ENCODE peak calls at places on chromosomes 5 and 9, in nine cellular contexts. One of them, this sample, is unnamed.

GRCh38 chr9:26949604-26950003 is 2.6 kb upstream of the PLAA start:
- DNase-seq in epithelial cell of esophagus: peak
- DNase-seq in activated T-cell treated with anti-CD3 and anti-CD28 coated beads for 24 hours: no peak
- DNase-seq in NCI-H748 treated with DMSO at 0.1 percent for 48 hours: no peak
- DNase-seq in stimulated activated CD8-positive, alpha-beta memory T cell treated with anti-CD3 and anti-CD28 coated beads, Interleukin-7, amount 100 ng/mL, for 24 hours: no peak
- DNase-seq in T-cell: no peak
- DNase-seq in posterior cingulate gyrus: no peak
- DNase-seq in fibroblast of the aortic adventitia: no peak
- DNase-seq in central memory CD4-positive, alpha-beta T cell: no peak
- DNase-seq in this sample: no peak

GRCh38 chr5:83453937-83454336 is 17.6 kb upstream of the VCAN start:
- DNase-seq in posterior cingulate gyrus: no peak
- DNase-seq in activated T-cell treated with anti-CD3 and anti-CD28 coated beads for 24 hours: no peak
- DNase-seq in epithelial cell of esophagus: no peak
- DNase-seq in NCI-H748 treated with DMSO at 0.1 percent for 48 hours: no peak
- DNase-seq in T-cell: no peak
- DNase-seq in fibroblast of the aortic adventitia: no peak
- DNase-seq in stimulated activated CD8-positive, alpha-beta memory T cell treated with anti-CD3 and anti-CD28 coated beads, Interleukin-7, amount 100 ng/mL, for 24 hours: no peak
- DNase-seq in central memory CD4-positive, alpha-beta T cell: no peak
- DNase-seq in this sample: no peak

GRCh38 chr5:116524505-116524904 is 50.1 kb downstream of the SEMA6A start:
- DNase-seq in posterior cingulate gyrus: no peak
- DNase-seq in stimulated activated CD8-positive, alpha-beta memory T cell treated with anti-CD3 and anti-CD28 coated beads, Interleukin-7, amount 100 ng/mL, for 24 hours: no peak
- DNase-seq in central memory CD4-positive, alpha-beta T cell: no peak
- DNase-seq in epithelial cell of esophagus: no peak
- DNase-seq in NCI-H748 treated with DMSO at 0.1 percent for 48 hours: no peak
- DNase-seq in fibroblast of the aortic adventitia: no peak
- DNase-seq in T-cell: no peak
- DNase-seq in activated T-cell treated with anti-CD3 and anti-CD28 coated beads for 24 hours: no peak
- DNase-seq in this sample: no peak

GRCh38 chr5:84069608-84070179 is 315.0 kb downstream of the EDIL3 start:
- DNase-seq in epithelial cell of esophagus: no peak
- DNase-seq in T-cell: no peak
- DNase-seq in stimulated activated CD8-positive, alpha-beta memory T cell treated with anti-CD3 and anti-CD28 coated beads, Interleukin-7, amount 100 ng/mL, for 24 hours: no peak
- DNase-seq in fibroblast of the aortic adventitia: no peak
- DNase-seq in posterior cingulate gyrus: no peak
- DNase-seq in NCI-H748 treated with DMSO at 0.1 percent for 48 hours: no peak
- DNase-seq in central memory CD4-positive, alpha-beta T cell: no peak
- DNase-seq in activated T-cell treated with anti-CD3 and anti-CD28 coated beads for 24 hours: no peak
- DNase-seq in this sample: no peak

GRCh38 chr9:127535834-127536233 is 76.2 kb upstream of the STXBP1 start:
- DNase-seq in epithelial cell of esophagus: peak
- DNase-seq in T-cell: no peak
- DNase-seq in posterior cingulate gyrus: no peak
- DNase-seq in NCI-H748 treated with DMSO at 0.1 percent for 48 hours: no peak
- DNase-seq in activated T-cell treated with anti-CD3 and anti-CD28 coated beads for 24 hours: no peak
- DNase-seq in central memory CD4-positive, alpha-beta T cell: no peak
- DNase-seq in stimulated activated CD8-positive, alpha-beta memory T cell treated with anti-CD3 and anti-CD28 coated beads, Interleukin-7, amount 100 ng/mL, for 24 hours: no peak
- DNase-seq in fibroblast of the aortic adventitia: peak
- DNase-seq in this sample: peak

GRCh38 chr9:110536802-110537201 is 42.7 kb downstream of the SVEP1 start:
- DNase-seq in T-cell: no peak
- DNase-seq in fibroblast of the aortic adventitia: peak
- DNase-seq in NCI-H748 treated with DMSO at 0.1 percent for 48 hours: no peak
- DNase-seq in central memory CD4-positive, alpha-beta T cell: no peak
- DNase-seq in epithelial cell of esophagus: no peak
- DNase-seq in activated T-cell treated with anti-CD3 and anti-CD28 coated beads for 24 hours: no peak
- DNase-seq in stimulated activated CD8-positive, alpha-beta memory T cell treated with anti-CD3 and anti-CD28 coated beads, Interleukin-7, amount 100 ng/mL, for 24 hours: no peak
- DNase-seq in posterior cingulate gyrus: no peak
- DNase-seq in this sample: peak

GRCh38 chr5:15646351-15646750 is 146.4 kb downstream of the FBXL7 start:
- DNase-seq in T-cell: no peak
- DNase-seq in central memory CD4-positive, alpha-beta T cell: no peak
- DNase-seq in posterior cingulate gyrus: no peak
- DNase-seq in fibroblast of the aortic adventitia: no peak
- DNase-seq in stimulated activated CD8-positive, alpha-beta memory T cell treated with anti-CD3 and anti-CD28 coated beads, Interleukin-7, amount 100 ng/mL, for 24 hours: no peak
- DNase-seq in epithelial cell of esophagus: no peak
- DNase-seq in NCI-H748 treated with DMSO at 0.1 percent for 48 hours: no peak
- DNase-seq in activated T-cell treated with anti-CD3 and anti-CD28 coated beads for 24 hours: no peak
- DNase-seq in this sample: no peak

GRCh38 chr9:133977421-133978201 is 14.5 kb downstream of the VAV2 start:
- DNase-seq in stimulated activated CD8-positive, alpha-beta memory T cell treated with anti-CD3 and anti-CD28 coated beads, Interleukin-7, amount 100 ng/mL, for 24 hours: no peak
- DNase-seq in T-cell: no peak
- DNase-seq in fibroblast of the aortic adventitia: no peak
- DNase-seq in posterior cingulate gyrus: no peak
- DNase-seq in epithelial cell of esophagus: no peak
- DNase-seq in NCI-H748 treated with DMSO at 0.1 percent for 48 hours: no peak
- DNase-seq in central memory CD4-positive, alpha-beta T cell: no peak
- DNase-seq in activated T-cell treated with anti-CD3 and anti-CD28 coated beads for 24 hours: no peak
- DNase-seq in this sample: no peak

GRCh38 chr9:108444400-108445358 is 411.1 kb downstream of the ACTL7B start:
- DNase-seq in fibroblast of the aortic adventitia: peak
- DNase-seq in T-cell: no peak
- DNase-seq in NCI-H748 treated with DMSO at 0.1 percent for 48 hours: peak
- DNase-seq in central memory CD4-positive, alpha-beta T cell: no peak
- DNase-seq in stimulated activated CD8-positive, alpha-beta memory T cell treated with anti-CD3 and anti-CD28 coated beads, Interleukin-7, amount 100 ng/mL, for 24 hours: no peak
- DNase-seq in activated T-cell treated with anti-CD3 and anti-CD28 coated beads for 24 hours: no peak
- DNase-seq in epithelial cell of esophagus: peak
- DNase-seq in posterior cingulate gyrus: no peak
- DNase-seq in this sample: peak

GRCh38 chr5:19319252-19319651 is 668.7 kb downstream of the CDH18 start:
- DNase-seq in posterior cingulate gyrus: no peak
- DNase-seq in fibroblast of the aortic adventitia: no peak
- DNase-seq in NCI-H748 treated with DMSO at 0.1 percent for 48 hours: no peak
- DNase-seq in central memory CD4-positive, alpha-beta T cell: no peak
- DNase-seq in activated T-cell treated with anti-CD3 and anti-CD28 coated beads for 24 hours: no peak
- DNase-seq in epithelial cell of esophagus: peak
- DNase-seq in T-cell: no peak
- DNase-seq in stimulated activated CD8-positive, alpha-beta memory T cell treated with anti-CD3 and anti-CD28 coated beads, Interleukin-7, amount 100 ng/mL, for 24 hours: no peak
- DNase-seq in this sample: no peak

GRCh38 chr5:32471784-32472183 is 27.2 kb upstream of the ZFR start:
- DNase-seq in activated T-cell treated with anti-CD3 and anti-CD28 coated beads for 24 hours: no peak
- DNase-seq in epithelial cell of esophagus: no peak
- DNase-seq in posterior cingulate gyrus: no peak
- DNase-seq in stimulated activated CD8-positive, alpha-beta memory T cell treated with anti-CD3 and anti-CD28 coated beads, Interleukin-7, amount 100 ng/mL, for 24 hours: no peak
- DNase-seq in T-cell: no peak
- DNase-seq in fibroblast of the aortic adventitia: no peak
- DNase-seq in NCI-H748 treated with DMSO at 0.1 percent for 48 hours: no peak
- DNase-seq in central memory CD4-positive, alpha-beta T cell: no peak
- DNase-seq in this sample: no peak

GRCh38 chr9:86598411-86599239 is 244.4 kb upstream of the TUT7 start:
- DNase-seq in T-cell: no peak
- DNase-seq in activated T-cell treated with anti-CD3 and anti-CD28 coated beads for 24 hours: no peak
- DNase-seq in posterior cingulate gyrus: no peak
- DNase-seq in fibroblast of the aortic adventitia: peak
- DNase-seq in central memory CD4-positive, alpha-beta T cell: no peak
- DNase-seq in stimulated activated CD8-positive, alpha-beta memory T cell treated with anti-CD3 and anti-CD28 coated beads, Interleukin-7, amount 100 ng/mL, for 24 hours: no peak
- DNase-seq in epithelial cell of esophagus: no peak
- DNase-seq in NCI-H748 treated with DMSO at 0.1 percent for 48 hours: no peak
- DNase-seq in this sample: no peak

GRCh38 chr5:59768204-59769040 is 125.1 kb downstream of the PDE4D start:
- DNase-seq in stimulated activated CD8-positive, alpha-beta memory T cell treated with anti-CD3 and anti-CD28 coated beads, Interleukin-7, amount 100 ng/mL, for 24 hours: no peak
- DNase-seq in T-cell: peak
- DNase-seq in epithelial cell of esophagus: peak
- DNase-seq in NCI-H748 treated with DMSO at 0.1 percent for 48 hours: peak
- DNase-seq in posterior cingulate gyrus: peak
- DNase-seq in activated T-cell treated with anti-CD3 and anti-CD28 coated beads for 24 hours: no peak
- DNase-seq in fibroblast of the aortic adventitia: peak
- DNase-seq in central memory CD4-positive, alpha-beta T cell: no peak
- DNase-seq in this sample: peak

GRCh38 chr5:147558826-147559225 is 49.0 kb upstream of the DPYSL3 start:
- DNase-seq in fibroblast of the aortic adventitia: peak
- DNase-seq in T-cell: no peak
- DNase-seq in stimulated activated CD8-positive, alpha-beta memory T cell treated with anti-CD3 and anti-CD28 coated beads, Interleukin-7, amount 100 ng/mL, for 24 hours: no peak
- DNase-seq in posterior cingulate gyrus: peak
- DNase-seq in central memory CD4-positive, alpha-beta T cell: no peak
- DNase-seq in activated T-cell treated with anti-CD3 and anti-CD28 coated beads for 24 hours: no peak
- DNase-seq in NCI-H748 treated with DMSO at 0.1 percent for 48 hours: peak
- DNase-seq in epithelial cell of esophagus: peak
- DNase-seq in this sample: peak

GRCh38 chr5:125950012-125950411 is 473.2 kb upstream of the GRAMD2B start:
- DNase-seq in stimulated activated CD8-positive, alpha-beta memory T cell treated with anti-CD3 and anti-CD28 coated beads, Interleukin-7, amount 100 ng/mL, for 24 hours: no peak
- DNase-seq in epithelial cell of esophagus: no peak
- DNase-seq in central memory CD4-positive, alpha-beta T cell: no peak
- DNase-seq in posterior cingulate gyrus: no peak
- DNase-seq in fibroblast of the aortic adventitia: no peak
- DNase-seq in activated T-cell treated with anti-CD3 and anti-CD28 coated beads for 24 hours: no peak
- DNase-seq in T-cell: no peak
- DNase-seq in NCI-H748 treated with DMSO at 0.1 percent for 48 hours: no peak
- DNase-seq in this sample: no peak

GRCh38 chr5:74464512-74465209 is 175.9 kb downstream of the ENC1 start:
- DNase-seq in fibroblast of the aortic adventitia: peak
- DNase-seq in stimulated activated CD8-positive, alpha-beta memory T cell treated with anti-CD3 and anti-CD28 coated beads, Interleukin-7, amount 100 ng/mL, for 24 hours: no peak
- DNase-seq in epithelial cell of esophagus: peak
- DNase-seq in posterior cingulate gyrus: no peak
- DNase-seq in NCI-H748 treated with DMSO at 0.1 percent for 48 hours: no peak
- DNase-seq in activated T-cell treated with anti-CD3 and anti-CD28 coated beads for 24 hours: no peak
- DNase-seq in central memory CD4-positive, alpha-beta T cell: no peak
- DNase-seq in T-cell: no peak
- DNase-seq in this sample: peak

GRCh38 chr5:73027816-73028215 is 72.0 kb downstream of the FCHO2 start:
- DNase-seq in epithelial cell of esophagus: no peak
- DNase-seq in stimulated activated CD8-positive, alpha-beta memory T cell treated with anti-CD3 and anti-CD28 coated beads, Interleukin-7, amount 100 ng/mL, for 24 hours: no peak
- DNase-seq in fibroblast of the aortic adventitia: no peak
- DNase-seq in activated T-cell treated with anti-CD3 and anti-CD28 coated beads for 24 hours: no peak
- DNase-seq in NCI-H748 treated with DMSO at 0.1 percent for 48 hours: no peak
- DNase-seq in central memory CD4-positive, alpha-beta T cell: no peak
- DNase-seq in posterior cingulate gyrus: no peak
- DNase-seq in T-cell: no peak
- DNase-seq in this sample: no peak

GRCh38 chr5:179304466-179304865 is 40.8 kb downstream of the ADAMTS2 start:
- DNase-seq in activated T-cell treated with anti-CD3 and anti-CD28 coated beads for 24 hours: no peak
- DNase-seq in NCI-H748 treated with DMSO at 0.1 percent for 48 hours: no peak
- DNase-seq in stimulated activated CD8-positive, alpha-beta memory T cell treated with anti-CD3 and anti-CD28 coated beads, Interleukin-7, amount 100 ng/mL, for 24 hours: no peak
- DNase-seq in posterior cingulate gyrus: no peak
- DNase-seq in central memory CD4-positive, alpha-beta T cell: no peak
- DNase-seq in fibroblast of the aortic adventitia: peak
- DNase-seq in epithelial cell of esophagus: no peak
- DNase-seq in T-cell: no peak
- DNase-seq in this sample: peak

GRCh38 chr5:157172408-157172807 is 6.3 kb upstream of the GARIN3 start:
- DNase-seq in stimulated activated CD8-positive, alpha-beta memory T cell treated with anti-CD3 and anti-CD28 coated beads, Interleukin-7, amount 100 ng/mL, for 24 hours: peak
- DNase-seq in posterior cingulate gyrus: no peak
- DNase-seq in T-cell: peak
- DNase-seq in fibroblast of the aortic adventitia: no peak
- DNase-seq in activated T-cell treated with anti-CD3 and anti-CD28 coated beads for 24 hours: peak
- DNase-seq in epithelial cell of esophagus: peak
- DNase-seq in central memory CD4-positive, alpha-beta T cell: peak
- DNase-seq in NCI-H748 treated with DMSO at 0.1 percent for 48 hours: no peak
- DNase-seq in this sample: no peak

GRCh38 chr5:68749648-68750047 is 344.2 kb upstream of the SLC30A5 start:
- DNase-seq in fibroblast of the aortic adventitia: no peak
- DNase-seq in central memory CD4-positive, alpha-beta T cell: no peak
- DNase-seq in epithelial cell of esophagus: peak
- DNase-seq in posterior cingulate gyrus: no peak
- DNase-seq in NCI-H748 treated with DMSO at 0.1 percent for 48 hours: no peak
- DNase-seq in stimulated activated CD8-positive, alpha-beta memory T cell treated with anti-CD3 and anti-CD28 coated beads, Interleukin-7, amount 100 ng/mL, for 24 hours: no peak
- DNase-seq in activated T-cell treated with anti-CD3 and anti-CD28 coated beads for 24 hours: no peak
- DNase-seq in T-cell: no peak
- DNase-seq in this sample: no peak

GRCh38 chr5:17258429-17258828 is 41.0 kb downstream of the BASP1 start:
- DNase-seq in central memory CD4-positive, alpha-beta T cell: no peak
- DNase-seq in NCI-H748 treated with DMSO at 0.1 percent for 48 hours: no peak
- DNase-seq in epithelial cell of esophagus: peak
- DNase-seq in activated T-cell treated with anti-CD3 and anti-CD28 coated beads for 24 hours: no peak
- DNase-seq in posterior cingulate gyrus: no peak
- DNase-seq in T-cell: no peak
- DNase-seq in fibroblast of the aortic adventitia: peak
- DNase-seq in stimulated activated CD8-positive, alpha-beta memory T cell treated with anti-CD3 and anti-CD28 coated beads, Interleukin-7, amount 100 ng/mL, for 24 hours: no peak
- DNase-seq in this sample: peak

GRCh38 chr5:72486371-72486770 is 20.8 kb downstream of the ZNF366 start:
- DNase-seq in posterior cingulate gyrus: no peak
- DNase-seq in stimulated activated CD8-positive, alpha-beta memory T cell treated with anti-CD3 and anti-CD28 coated beads, Interleukin-7, amount 100 ng/mL, for 24 hours: no peak
- DNase-seq in central memory CD4-positive, alpha-beta T cell: no peak
- DNase-seq in fibroblast of the aortic adventitia: peak
- DNase-seq in NCI-H748 treated with DMSO at 0.1 percent for 48 hours: no peak
- DNase-seq in activated T-cell treated with anti-CD3 and anti-CD28 coated beads for 24 hours: no peak
- DNase-seq in epithelial cell of esophagus: peak
- DNase-seq in T-cell: no peak
- DNase-seq in this sample: peak

GRCh38 chr9:137053944-137054931 is at the start of gene ENTPD2:
- DNase-seq in central memory CD4-positive, alpha-beta T cell: no peak
- DNase-seq in epithelial cell of esophagus: peak
- DNase-seq in fibroblast of the aortic adventitia: no peak
- DNase-seq in T-cell: no peak
- DNase-seq in stimulated activated CD8-positive, alpha-beta memory T cell treated with anti-CD3 and anti-CD28 coated beads, Interleukin-7, amount 100 ng/mL, for 24 hours: no peak
- DNase-seq in posterior cingulate gyrus: no peak
- DNase-seq in activated T-cell treated with anti-CD3 and anti-CD28 coated beads for 24 hours: no peak
- DNase-seq in NCI-H748 treated with DMSO at 0.1 percent for 48 hours: no peak
- DNase-seq in this sample: no peak

GRCh38 chr5:95709967-95710650 is 21.0 kb upstream of the RHOBTB3 start:
- DNase-seq in central memory CD4-positive, alpha-beta T cell: no peak
- DNase-seq in stimulated activated CD8-positive, alpha-beta memory T cell treated with anti-CD3 and anti-CD28 coated beads, Interleukin-7, amount 100 ng/mL, for 24 hours: no peak
- DNase-seq in fibroblast of the aortic adventitia: peak
- DNase-seq in activated T-cell treated with anti-CD3 and anti-CD28 coated beads for 24 hours: no peak
- DNase-seq in epithelial cell of esophagus: no peak
- DNase-seq in T-cell: no peak
- DNase-seq in NCI-H748 treated with DMSO at 0.1 percent for 48 hours: peak
- DNase-seq in posterior cingulate gyrus: no peak
- DNase-seq in this sample: peak

GRCh38 chr9:98099346-98099745 is 19.7 kb downstream of the TRIM14 start:
- DNase-seq in epithelial cell of esophagus: peak
- DNase-seq in T-cell: no peak
- DNase-seq in NCI-H748 treated with DMSO at 0.1 percent for 48 hours: no peak
- DNase-seq in stimulated activated CD8-positive, alpha-beta memory T cell treated with anti-CD3 and anti-CD28 coated beads, Interleukin-7, amount 100 ng/mL, for 24 hours: no peak
- DNase-seq in fibroblast of the aortic adventitia: no peak
- DNase-seq in central memory CD4-positive, alpha-beta T cell: no peak
- DNase-seq in activated T-cell treated with anti-CD3 and anti-CD28 coated beads for 24 hours: no peak
- DNase-seq in posterior cingulate gyrus: no peak
- DNase-seq in this sample: no peak